ENCODE peak calls at places on chromosomes 1 and 21, in five cellular contexts. G is A549, O is OCI-LY7, H is fibroblast of lung, Z is aorta. K is an unnamed sample.
A peak's percentile ranks its signal among the peaks of the same experiment; 100 is the strongest.

GRCh38 chr1:107483949-107484348 is 343.1 kb downstream of the NTNG1 start:
- DNase-seq in G (no peak), H (no peak), O (no peak), Z (no peak), K (no peak)

GRCh38 chr1:165403835-165404482 is 41.0 kb downstream of the RXRG start:
- DNase-seq in Z (no peak), H (no peak), O (peak; percentile 22), G (peak; percentile 21), K (no peak)

GRCh38 chr1:30191154-30191702 is 532.2 kb downstream of the MATN1 start:
- DNase-seq in Z (no peak), G (peak; percentile 46), H (peak; percentile 88), O (peak; percentile 5), K (no peak)

GRCh38 chr1:221397141-221397540 is 344.7 kb downstream of the DUSP10 start:
- DNase-seq in G (no peak), O (no peak), H (no peak), Z (no peak), K (no peak)

GRCh38 chr1:196734006-196734405 is 40.6 kb upstream of the CFHR3 start:
- DNase-seq in H (no peak), O (no peak), G (no peak), Z (no peak), K (no peak)

GRCh38 chr1:39255212-39255611 is 50.7 kb downstream of the MACF1 start:
- DNase-seq in O (no peak), Z (no peak), H (peak; percentile 63), G (no peak), K (no peak)

GRCh38 chr1:2452583-2453315 is 23.3 kb upstream of the PLCH2 start:
- DNase-seq in O (no peak), G (peak; percentile 46), Z (no peak), H (peak; percentile 8), K (no peak)

GRCh38 chr1:25232866-25233784 is 823 bp upstream of the SYF2 start:
- DNase-seq in Z (peak; percentile 91), H (peak; percentile 82), O (peak; percentile 87), G (peak; percentile 90), K (peak; percentile 89)

GRCh38 chr1:201395936-201396335 is 3.2 kb downstream of the LAD1 start:
- DNase-seq in Z (no peak), G (no peak), H (no peak), O (no peak), K (peak; percentile 54)

GRCh38 chr1:225603538-225604354 is 49.2 kb downstream of the ENAH start:
- DNase-seq in O (no peak), Z (no peak), G (peak; percentile 37), H (peak; percentile 78), K (no peak)

GRCh38 chr1:228376262-228376628 is 30.4 kb downstream of the TRIM11 start:
- DNase-seq in O (no peak), G (peak; percentile 32), H (no peak), Z (no peak), K (no peak)

GRCh38 chr1:54278941-54279422 is 79.0 kb downstream of the MRPL37 start:
- DNase-seq in Z (peak; percentile 74), G (no peak), O (no peak), H (peak; percentile 93), K (peak; percentile 73)

GRCh38 chr21:42632771-42633690 is 20.4 kb upstream of the PDE9A start:
- DNase-seq in Z (no peak), H (no peak), G (no peak), O (no peak), K (peak; percentile 63)

GRCh38 chr1:204410764-204411450 is 710 bp downstream of the PPP1R15B start:
- DNase-seq in G (no peak), O (peak; percentile 24), Z (peak; percentile 60), H (peak; percentile 51), K (no peak)

GRCh38 chr21:41325138-41325537 is 8.5 kb downstream of the FAM3B start:
- DNase-seq in O (no peak), G (no peak), Z (no peak), H (no peak), K (no peak)

GRCh38 chr1:94418664-94419655 is 771 bp downstream of the ABCD3 start:
- DNase-seq in G (peak; percentile 22), H (peak; percentile 48), Z (peak; percentile 55), O (peak; percentile 7), K (peak; percentile 60)

GRCh38 chr21:32136546-32136945 is 142.3 kb downstream of the MIS18A start:
- DNase-seq in O (no peak), H (no peak), Z (no peak), G (no peak), K (no peak)

GRCh38 chr1:234276389-234276788 is 96.9 kb upstream of the COA6 start:
- DNase-seq in G (no peak), O (no peak), H (no peak), Z (no peak), K (no peak)

GRCh38 chr1:233790662-233791371 is 113.7 kb upstream of the SLC35F3 start:
- DNase-seq in Z (no peak), O (peak; percentile 52), H (peak; percentile 56), G (peak; percentile 75), K (no peak)

GRCh38 chr1:93437976-93438605 is 9.8 kb upstream of the FNBP1L start:
- DNase-seq in G (peak; percentile 51), H (peak; percentile 47), O (peak; percentile 53), Z (no peak), K (no peak)

GRCh38 chr1:201505505-201505893 is 1.4 kb downstream of the CSRP1 start:
- DNase-seq in Z (peak; percentile 71), G (peak; percentile 60), O (no peak), H (peak; percentile 79), K (no peak)

GRCh38 chr1:16960560-16961296 is 19.7 kb downstream of the MFAP2 start:
- DNase-seq in H (peak; percentile 79), G (peak; percentile 87), Z (peak; percentile 92), O (peak; percentile 73), K (peak; percentile 94)

GRCh38 chr1:185531838-185532237 is 202.4 kb upstream of the HMCN1 start:
- DNase-seq in O (no peak), G (no peak), Z (no peak), H (no peak), K (no peak)

GRCh38 chr21:31201548-31201947 is 142.5 kb downstream of the TIAM1 start:
- DNase-seq in G (no peak), H (peak; percentile 74), Z (peak; percentile 65), O (no peak), K (no peak)

GRCh38 chr1:167605576-167605975 is 24.5 kb upstream of the RCSD1 start:
- DNase-seq in G (no peak), H (no peak), O (no peak), Z (no peak), K (no peak)

GRCh38 chr1:37362990-37363389 is 111.4 kb upstream of the ZC3H12A start:
- DNase-seq in G (no peak), O (no peak), H (no peak), Z (no peak), K (no peak)
- H3K4me1 ChIP-seq in G (no peaks in the 10 kb centered on the region), O (no peaks in the 10 kb centered on the region), H (no peaks in the 10 kb centered on the region), Z (no peaks in the 10 kb centered on the region), K (no peaks in the 10 kb centered on the region)

DNA sequence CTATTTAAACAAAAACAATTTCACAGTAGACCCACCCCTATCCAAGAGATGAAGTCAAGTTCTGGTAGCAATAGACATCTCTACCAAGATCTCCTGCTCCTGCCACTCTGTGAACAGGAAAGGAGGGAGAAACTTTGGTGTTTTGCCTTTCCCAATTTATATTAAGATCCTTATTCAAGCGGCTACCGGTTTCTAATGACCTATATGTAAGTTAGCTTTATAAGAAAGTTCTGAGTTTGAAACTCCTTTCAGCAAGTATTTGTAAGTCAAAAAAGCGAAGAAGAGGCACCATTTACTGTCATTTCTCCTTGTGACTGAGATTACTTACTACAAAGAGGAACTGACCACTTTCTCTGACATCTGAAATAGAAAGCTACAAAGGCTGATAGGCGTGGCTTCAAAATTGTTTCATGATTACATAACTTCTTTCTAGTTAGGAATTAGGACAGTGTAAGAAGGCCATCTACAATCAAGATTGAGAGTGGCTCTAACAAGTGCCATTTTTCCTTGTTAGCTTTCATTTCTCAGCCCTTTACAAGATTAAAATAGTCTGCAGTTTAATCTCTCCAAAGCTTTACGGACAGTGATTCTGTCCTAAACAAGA is at the start of gene MNDA:
- DNase-seq in Z (no peak), G (no peak), H (no peak), O (peak; percentile 16), K (no peak)
- H3K4me3 ChIP-seq in Z (no peak within 1 kb of the TSS), G (no peak within 1 kb of the TSS), H (no peak within 1 kb of the TSS), O (no peak within 1 kb of the TSS), K (peak within 1 kb of the TSS; percentile 28)

GRCh38 chr1:23472351-23473036 is 11.5 kb downstream of the ASAP3 start:
- DNase-seq in G (no peak), Z (no peak), H (no peak), O (no peak), K (no peak)
- H3K27ac ChIP-seq in G (no peak overlapping the region), Z (no peak overlapping the region), H (no peak overlapping the region), O (no peak overlapping the region), K (peak overlapping the region; percentile 77)

GRCh38 chr21:45131537-45131999 is 57.2 kb downstream of the ADARB1 start:
- DNase-seq in H (no peak), Z (no peak), G (no peak), O (no peak), K (no peak)

GRCh38 chr21:45128613-45129226 is 54.3 kb downstream of the ADARB1 start:
- DNase-seq in H (peak; percentile 63), G (peak; percentile 74), Z (peak; percentile 86), O (peak; percentile 85), K (no peak)

GRCh38 chr21:45127937-45128336 is 53.6 kb downstream of the ADARB1 start:
- DNase-seq in H (no peak), O (no peak), G (no peak), Z (no peak), K (no peak)

GRCh38 chr21:45130324-45130774 is 56.0 kb downstream of the ADARB1 start:
- DNase-seq in G (no peak), O (no peak), H (peak; percentile 71), Z (no peak), K (no peak)

GRCh38 chr21:45129231-45129923 is 55.0 kb downstream of the ADARB1 start:
- DNase-seq in O (no peak), H (peak; percentile 70), G (no peak), Z (peak; percentile 69), K (no peak)
- H3K4me1 ChIP-seq in O (peaks cover 31% of the 10 kb centered on the region), H (peaks cover 15% of the 10 kb centered on the region), G (peaks cover 18% of the 10 kb centered on the region), Z (no peaks in the 10 kb centered on the region), K (peaks cover 16% of the 10 kb centered on the region)

DNA sequence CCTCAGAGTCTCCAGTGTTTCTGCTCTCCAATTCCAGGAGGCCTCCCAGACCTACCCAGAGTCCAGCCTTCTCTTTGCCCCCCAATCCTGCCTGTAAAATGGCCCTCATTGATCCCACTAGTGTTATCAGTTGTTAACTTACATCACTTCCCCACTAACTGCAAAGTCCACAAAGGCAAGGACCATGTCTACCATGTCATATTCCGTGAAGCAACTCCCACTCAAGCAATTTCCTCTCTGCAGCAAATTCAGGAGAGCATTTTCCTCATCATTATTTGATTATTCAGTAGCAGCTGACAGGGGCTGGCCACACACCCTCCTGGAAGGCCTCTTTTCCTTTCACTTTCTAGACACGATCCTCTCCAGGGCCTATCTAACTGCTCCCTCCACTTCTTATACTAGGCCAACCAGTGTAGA is 153.5 kb downstream of the RERE start:
- DNase-seq in Z (no peak), O (no peak), G (no peak), H (no peak), K (no peak)
- H3K4me3 ChIP-seq in Z (no peak overlapping the region), O (no peak overlapping the region), G (no peak overlapping the region), H (peak overlapping the region; percentile 12), K (peak overlapping the region; percentile 7)

GRCh38 chr1:145891143-145891542 is 5.5 kb upstream of the ANKRD35 start:
- DNase-seq in G (no peak), O (no peak), H (peak; percentile 75), Z (no peak), K (no peak)
- H3K27ac ChIP-seq in G (peak overlapping the region; percentile 88), O (no peak overlapping the region), H (peak overlapping the region; percentile 90), Z (peak overlapping the region; percentile 94), K (peak overlapping the region; percentile 89)

GRCh38 chr1:193367863-193368262 is 181.4 kb upstream of the B3GALT2 start:
- DNase-seq in G (no peak), Z (no peak), O (no peak), H (no peak), K (no peak)
- H3K4me1 ChIP-seq in G (no peaks in the 10 kb centered on the region), Z (no peaks in the 10 kb centered on the region), O (no peaks in the 10 kb centered on the region), H (no peaks in the 10 kb centered on the region), K (no peaks in the 10 kb centered on the region)